ENCODE peak calls at places on chromosomes 12 and 14, in nine cellular contexts. One of them, this sample, is unnamed.
A peak's percentile ranks its signal among the peaks of the same experiment; 100 is the strongest.

GRCh38 chr12:76879710-76880025 is 849 bp upstream of the CSRP2 start:
- DNase-seq in aorta: peak; percentile 67
- DNase-seq in ovary: no peak
- DNase-seq in cardiac muscle cell: no peak
- DNase-seq in SJSA1: no peak
- DNase-seq in DND-41: no peak
- DNase-seq in Panc1: no peak
- DNase-seq in effector memory CD4-positive, alpha-beta T cell: no peak
- DNase-seq in HepG2: no peak
- DNase-seq in this sample: no peak

GRCh38 chr14:40199101-40199500 is 766.9 kb upstream of the FBXO33 start:
- DNase-seq in aorta: no peak
- DNase-seq in ovary: no peak
- DNase-seq in cardiac muscle cell: no peak
- DNase-seq in SJSA1: no peak
- DNase-seq in DND-41: no peak
- DNase-seq in Panc1: no peak
- DNase-seq in effector memory CD4-positive, alpha-beta T cell: no peak
- DNase-seq in HepG2: no peak
- DNase-seq in this sample: no peak

GRCh38 chr14:69579476-69579875 is 4.8 kb upstream of the CCDC177 start:
- DNase-seq in aorta: no peak
- DNase-seq in ovary: no peak
- DNase-seq in cardiac muscle cell: no peak
- DNase-seq in SJSA1: no peak
- DNase-seq in DND-41: no peak
- DNase-seq in Panc1: no peak
- DNase-seq in effector memory CD4-positive, alpha-beta T cell: no peak
- DNase-seq in HepG2: no peak
- DNase-seq in this sample: no peak

GRCh38 chr12:58608711-58609110 is 311.6 kb downstream of the LRIG3 start:
- DNase-seq in aorta: no peak
- DNase-seq in ovary: no peak
- DNase-seq in cardiac muscle cell: peak; percentile 32
- DNase-seq in SJSA1: peak; percentile 14
- DNase-seq in DND-41: no peak
- DNase-seq in Panc1: no peak
- DNase-seq in effector memory CD4-positive, alpha-beta T cell: no peak
- DNase-seq in HepG2: no peak
- DNase-seq in this sample: no peak

GRCh38 chr12:116609715-116610114 is 50.5 kb downstream of the MAP1LC3B2 start:
- DNase-seq in aorta: no peak
- DNase-seq in ovary: no peak
- DNase-seq in cardiac muscle cell: no peak
- DNase-seq in SJSA1: no peak
- DNase-seq in DND-41: peak; percentile 71
- DNase-seq in Panc1: no peak
- DNase-seq in effector memory CD4-positive, alpha-beta T cell: no peak
- DNase-seq in HepG2: no peak
- DNase-seq in this sample: no peak

GRCh38 chr14:65910108-65910507 is 497.6 kb downstream of the FUT8 start:
- DNase-seq in aorta: no peak
- DNase-seq in ovary: no peak
- DNase-seq in cardiac muscle cell: peak; percentile 81
- DNase-seq in SJSA1: no peak
- DNase-seq in DND-41: no peak
- DNase-seq in Panc1: no peak
- DNase-seq in effector memory CD4-positive, alpha-beta T cell: no peak
- DNase-seq in HepG2: no peak
- DNase-seq in this sample: no peak

GRCh38 chr12:101743242-101743641 is 4.0 kb upstream of the SYCP3 start:
- DNase-seq in aorta: no peak
- DNase-seq in ovary: no peak
- DNase-seq in cardiac muscle cell: no peak
- DNase-seq in SJSA1: no peak
- DNase-seq in DND-41: no peak
- DNase-seq in Panc1: no peak
- DNase-seq in effector memory CD4-positive, alpha-beta T cell: no peak
- DNase-seq in HepG2: no peak
- DNase-seq in this sample: no peak

GRCh38 chr12:11738450-11738849 is 89.0 kb downstream of the ETV6 start:
- DNase-seq in aorta: no peak
- DNase-seq in ovary: no peak
- DNase-seq in cardiac muscle cell: no peak
- DNase-seq in SJSA1: no peak
- DNase-seq in DND-41: no peak
- DNase-seq in Panc1: no peak
- DNase-seq in effector memory CD4-positive, alpha-beta T cell: no peak
- DNase-seq in HepG2: no peak
- DNase-seq in this sample: no peak

GRCh38 chr14:106378191-106378590 is 851.8 kb downstream of the TMEM121 start:
- DNase-seq in aorta: no peak
- DNase-seq in ovary: no peak
- DNase-seq in cardiac muscle cell: no peak
- DNase-seq in SJSA1: no peak
- DNase-seq in DND-41: peak; percentile 74
- DNase-seq in Panc1: no peak
- DNase-seq in effector memory CD4-positive, alpha-beta T cell: no peak
- DNase-seq in HepG2: no peak
- DNase-seq in this sample: peak; percentile 5

GRCh38 chr12:16611146-16611545 is 5.2 kb upstream of the LMO3 start:
- DNase-seq in aorta: no peak
- DNase-seq in ovary: no peak
- DNase-seq in cardiac muscle cell: no peak
- DNase-seq in SJSA1: no peak
- DNase-seq in DND-41: no peak
- DNase-seq in Panc1: no peak
- DNase-seq in effector memory CD4-positive, alpha-beta T cell: no peak
- DNase-seq in HepG2: no peak
- DNase-seq in this sample: no peak

GRCh38 chr14:101173698-101174521 is 270.4 kb upstream of the RTL1 start:
- DNase-seq in aorta: no peak
- DNase-seq in ovary: peak; percentile 13
- DNase-seq in cardiac muscle cell: no peak
- DNase-seq in SJSA1: no peak
- DNase-seq in DND-41: no peak
- DNase-seq in Panc1: no peak
- DNase-seq in effector memory CD4-positive, alpha-beta T cell: no peak
- DNase-seq in HepG2: no peak
- DNase-seq in this sample: no peak

GRCh38 chr12:122950276-122950675 is 16.0 kb downstream of the ABCB9 start:
- DNase-seq in aorta: no peak
- DNase-seq in ovary: no peak
- DNase-seq in cardiac muscle cell: no peak
- DNase-seq in SJSA1: no peak
- DNase-seq in DND-41: no peak
- DNase-seq in Panc1: no peak
- DNase-seq in effector memory CD4-positive, alpha-beta T cell: no peak
- DNase-seq in HepG2: no peak
- DNase-seq in this sample: no peak

GRCh38 chr14:92946847-92947545 is 24.0 kb downstream of the CHGA start:
- DNase-seq in aorta: no peak
- DNase-seq in ovary: no peak
- DNase-seq in cardiac muscle cell: no peak
- DNase-seq in SJSA1: no peak
- DNase-seq in DND-41: no peak
- DNase-seq in Panc1: no peak
- DNase-seq in effector memory CD4-positive, alpha-beta T cell: no peak
- DNase-seq in HepG2: no peak
- DNase-seq in this sample: no peak

GRCh38 chr14:103727313-103728000 is 11.8 kb downstream of the ZFYVE21 start:
- DNase-seq in aorta: peak; percentile 32
- DNase-seq in ovary: no peak
- DNase-seq in cardiac muscle cell: no peak
- DNase-seq in SJSA1: no peak
- DNase-seq in DND-41: no peak
- DNase-seq in Panc1: no peak
- DNase-seq in effector memory CD4-positive, alpha-beta T cell: no peak
- DNase-seq in HepG2: no peak
- DNase-seq in this sample: no peak

GRCh38 chr14:61933021-61933420 is 170.8 kb downstream of the SNAPC1 start:
- DNase-seq in aorta: no peak
- DNase-seq in ovary: no peak
- DNase-seq in cardiac muscle cell: no peak
- DNase-seq in SJSA1: no peak
- DNase-seq in DND-41: no peak
- DNase-seq in Panc1: no peak
- DNase-seq in effector memory CD4-positive, alpha-beta T cell: no peak
- DNase-seq in HepG2: no peak
- DNase-seq in this sample: no peak

GRCh38 chr12:32273712-32274111 is 125.6 kb upstream of the FGD4 start:
- DNase-seq in aorta: no peak
- DNase-seq in ovary: no peak
- DNase-seq in cardiac muscle cell: no peak
- DNase-seq in SJSA1: no peak
- DNase-seq in DND-41: peak; percentile 36
- DNase-seq in Panc1: no peak
- DNase-seq in effector memory CD4-positive, alpha-beta T cell: no peak
- DNase-seq in HepG2: no peak
- DNase-seq in this sample: peak; percentile 58

GRCh38 chr12:92294676-92295440 is 149.2 kb upstream of the BTG1 start:
- DNase-seq in aorta: no peak
- DNase-seq in ovary: no peak
- DNase-seq in cardiac muscle cell: peak; percentile 9
- DNase-seq in SJSA1: peak; percentile 42
- DNase-seq in DND-41: no peak
- DNase-seq in Panc1: no peak
- DNase-seq in effector memory CD4-positive, alpha-beta T cell: no peak
- DNase-seq in HepG2: no peak
- DNase-seq in this sample: no peak

GRCh38 chr12:117142094-117142493 is 42.9 kb upstream of the TESC start:
- DNase-seq in aorta: no peak
- DNase-seq in ovary: no peak
- DNase-seq in cardiac muscle cell: no peak
- DNase-seq in SJSA1: no peak
- DNase-seq in DND-41: no peak
- DNase-seq in Panc1: no peak
- DNase-seq in effector memory CD4-positive, alpha-beta T cell: no peak
- DNase-seq in HepG2: no peak
- DNase-seq in this sample: no peak

GRCh38 chr12:1053690-1054089 is 62.7 kb downstream of the ERC1 start:
- DNase-seq in aorta: no peak
- DNase-seq in ovary: no peak
- DNase-seq in cardiac muscle cell: no peak
- DNase-seq in SJSA1: no peak
- DNase-seq in DND-41: no peak
- DNase-seq in Panc1: no peak
- DNase-seq in effector memory CD4-positive, alpha-beta T cell: no peak
- DNase-seq in HepG2: no peak
- DNase-seq in this sample: no peak

DNA sequence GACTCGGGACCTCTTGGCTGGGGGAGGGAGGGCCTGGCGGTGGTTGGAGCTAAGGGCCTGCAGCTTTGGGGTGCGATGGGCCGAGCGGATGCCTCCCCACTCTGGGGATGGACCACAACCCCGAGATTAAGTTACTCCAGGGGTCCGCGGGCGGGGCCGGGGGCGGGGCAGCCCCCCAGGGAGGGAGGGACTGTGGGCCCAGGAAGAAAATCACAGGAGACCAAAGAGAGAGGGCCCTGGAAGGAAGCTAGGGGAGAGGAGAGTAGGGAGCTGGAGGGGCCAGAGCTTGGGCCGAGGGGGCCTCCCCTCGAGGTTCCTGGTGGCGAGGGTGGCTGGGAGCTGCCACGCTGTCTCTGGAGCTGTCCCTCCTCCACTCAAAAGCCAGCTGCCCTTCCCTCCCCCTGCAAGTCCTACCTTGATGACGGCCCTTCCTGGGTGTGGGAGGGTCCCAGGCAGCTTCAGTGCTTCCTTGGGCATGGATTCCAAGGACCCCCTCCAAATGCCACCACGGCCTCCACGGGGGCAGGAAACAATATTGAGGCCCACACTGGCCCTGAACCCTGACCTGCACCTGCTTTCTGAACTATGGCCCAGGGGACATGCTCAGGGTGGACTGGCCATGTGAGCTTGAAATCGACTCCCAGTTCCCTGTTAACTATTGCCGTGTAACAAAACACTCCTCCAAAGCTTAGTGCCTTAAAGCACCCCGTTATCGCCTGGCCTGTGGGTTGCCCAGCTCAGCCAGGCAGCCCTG is 607 bp upstream of the NUDT14 start:
- DNase-seq in aorta: no peak
- DNase-seq in ovary: no peak
- DNase-seq in cardiac muscle cell: no peak
- DNase-seq in SJSA1: no peak
- DNase-seq in DND-41: no peak
- DNase-seq in Panc1: no peak
- DNase-seq in effector memory CD4-positive, alpha-beta T cell: no peak
- DNase-seq in HepG2: no peak
- DNase-seq in this sample: no peak
- H3K4me3 ChIP-seq in aorta: no peak overlapping the region
- H3K4me3 ChIP-seq in ovary: peak overlapping the region; percentile 47
- H3K4me3 ChIP-seq in cardiac muscle cell: peak overlapping the region; percentile 65
- H3K4me3 ChIP-seq in SJSA1: peak overlapping the region; percentile 50
- H3K4me3 ChIP-seq in DND-41: no peak overlapping the region
- H3K4me3 ChIP-seq in Panc1: peak overlapping the region; percentile 50
- H3K4me3 ChIP-seq in effector memory CD4-positive, alpha-beta T cell: no peak overlapping the region
- H3K4me3 ChIP-seq in HepG2: no peak overlapping the region
- H3K4me3 ChIP-seq in this sample: no peak overlapping the region

GRCh38 chr12:30739020-30739419 is 15.7 kb downstream of the CAPRIN2 start:
- DNase-seq in aorta: no peak
- DNase-seq in ovary: no peak
- DNase-seq in cardiac muscle cell: no peak
- DNase-seq in SJSA1: no peak
- DNase-seq in DND-41: no peak
- DNase-seq in Panc1: no peak
- DNase-seq in effector memory CD4-positive, alpha-beta T cell: no peak
- DNase-seq in HepG2: no peak
- DNase-seq in this sample: no peak
- H3K4me1 ChIP-seq in aorta: no peaks in the 10 kb centered on the region
- H3K4me1 ChIP-seq in ovary: no peaks in the 10 kb centered on the region
- H3K4me1 ChIP-seq in cardiac muscle cell: no peaks in the 10 kb centered on the region
- H3K4me1 ChIP-seq in SJSA1: no peaks in the 10 kb centered on the region
- H3K4me1 ChIP-seq in DND-41: no peaks in the 10 kb centered on the region
- H3K4me1 ChIP-seq in Panc1: no peaks in the 10 kb centered on the region
- H3K4me1 ChIP-seq in effector memory CD4-positive, alpha-beta T cell: no peaks in the 10 kb centered on the region
- H3K4me1 ChIP-seq in HepG2: peaks cover 2% of the 10 kb centered on the region
- H3K4me1 ChIP-seq in this sample: no peaks in the 10 kb centered on the region

GRCh38 chr14:37623971-37624370 is 28.5 kb downstream of the TTC6 start:
- DNase-seq in aorta: no peak
- DNase-seq in ovary: no peak
- DNase-seq in cardiac muscle cell: no peak
- DNase-seq in SJSA1: no peak
- DNase-seq in DND-41: no peak
- DNase-seq in Panc1: no peak
- DNase-seq in effector memory CD4-positive, alpha-beta T cell: no peak
- DNase-seq in HepG2: no peak
- DNase-seq in this sample: no peak
- H3K4me3 ChIP-seq in aorta: no peak overlapping the region
- H3K4me3 ChIP-seq in ovary: no peak overlapping the region
- H3K4me3 ChIP-seq in cardiac muscle cell: no peak overlapping the region
- H3K4me3 ChIP-seq in SJSA1: no peak overlapping the region
- H3K4me3 ChIP-seq in DND-41: no peak overlapping the region
- H3K4me3 ChIP-seq in Panc1: no peak overlapping the region
- H3K4me3 ChIP-seq in effector memory CD4-positive, alpha-beta T cell: no peak overlapping the region
- H3K4me3 ChIP-seq in HepG2: no peak overlapping the region
- H3K4me3 ChIP-seq in this sample: no peak overlapping the region

DNA sequence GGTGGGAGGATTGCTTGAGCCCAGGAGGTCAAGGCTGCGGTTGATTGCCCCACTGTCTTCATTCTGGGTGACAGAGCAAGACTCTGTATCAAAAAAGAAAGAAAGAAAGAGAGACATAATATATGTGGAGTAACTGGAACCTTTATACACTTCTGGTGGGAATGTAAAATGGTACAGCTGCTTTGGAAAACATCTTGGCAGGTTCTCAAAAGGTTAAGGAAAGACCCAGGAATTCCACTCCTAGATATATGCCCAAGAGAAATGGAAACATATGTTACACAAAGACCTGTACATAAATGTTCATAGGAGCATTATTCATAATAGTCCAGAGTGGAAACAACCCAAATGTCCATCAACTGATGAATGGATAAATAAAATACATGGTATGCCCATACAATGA is 7.2 kb downstream of the RBMS2 start:
- DNase-seq in aorta: no peak
- DNase-seq in ovary: no peak
- DNase-seq in cardiac muscle cell: peak; percentile 50
- DNase-seq in SJSA1: no peak
- DNase-seq in DND-41: no peak
- DNase-seq in Panc1: no peak
- DNase-seq in effector memory CD4-positive, alpha-beta T cell: no peak
- DNase-seq in HepG2: no peak
- DNase-seq in this sample: no peak
- H3K4me1 ChIP-seq in aorta: peaks cover 6% of the 10 kb centered on the region
- H3K4me1 ChIP-seq in ovary: peaks cover 6% of the 10 kb centered on the region
- H3K4me1 ChIP-seq in cardiac muscle cell: peaks cover 2% of the 10 kb centered on the region
- H3K4me1 ChIP-seq in SJSA1: peaks cover 62% of the 10 kb centered on the region
- H3K4me1 ChIP-seq in DND-41: peaks cover 4% of the 10 kb centered on the region
- H3K4me1 ChIP-seq in Panc1: peaks cover 9% of the 10 kb centered on the region
- H3K4me1 ChIP-seq in effector memory CD4-positive, alpha-beta T cell: no peaks in the 10 kb centered on the region
- H3K4me1 ChIP-seq in HepG2: peaks cover 17% of the 10 kb centered on the region
- H3K4me1 ChIP-seq in this sample: no peaks in the 10 kb centered on the region

This sample was measured in CD8-positive, alpha-beta memory T cell.